ENCODE peak calls at places on chromosome 17, in five cellular contexts. R, H, F, T and W are unnamed samples.

GRCh38 chr17:60353773-60354172 is 38.2 kb downstream of the USP32 start:
- DNase-seq in R (peak), H (no peak), F (no peak), T (no peak), W (no peak)

GRCh38 chr17:58331815-58332719 is 3.5 kb upstream of the TSPOAP1 start:
- DNase-seq in R (no peak), H (no peak), F (no peak), T (no peak), W (no peak)

GRCh38 chr17:18859256-18859655 is 1.3 kb downstream of the PRPSAP2 start:
- DNase-seq in R (peak), H (peak), F (peak), T (no peak), W (peak)

GRCh38 chr17:2025220-2025621 is at the start of gene RTN4RL1:
- DNase-seq in R (peak), H (peak), F (peak), T (peak), W (peak)

GRCh38 chr17:43406676-43407645 is 8.2 kb downstream of the ARL4D start:
- DNase-seq in R (peak), H (peak), F (peak), T (no peak), W (no peak)

GRCh38 chr17:67970783-67971182 is 25.5 kb downstream of the C17orf58 start:
- DNase-seq in R (no peak), H (no peak), F (no peak), T (no peak), W (no peak)

GRCh38 chr17:17892009-17892408 is 55.2 kb upstream of the SREBF1 start:
- DNase-seq in R (no peak), H (no peak), F (no peak), T (no peak), W (no peak)

GRCh38 chr17:64063088-64063487 is 42.7 kb upstream of the ICAM2 start:
- DNase-seq in R (no peak), H (no peak), F (no peak), T (no peak), W (no peak)

DNA sequence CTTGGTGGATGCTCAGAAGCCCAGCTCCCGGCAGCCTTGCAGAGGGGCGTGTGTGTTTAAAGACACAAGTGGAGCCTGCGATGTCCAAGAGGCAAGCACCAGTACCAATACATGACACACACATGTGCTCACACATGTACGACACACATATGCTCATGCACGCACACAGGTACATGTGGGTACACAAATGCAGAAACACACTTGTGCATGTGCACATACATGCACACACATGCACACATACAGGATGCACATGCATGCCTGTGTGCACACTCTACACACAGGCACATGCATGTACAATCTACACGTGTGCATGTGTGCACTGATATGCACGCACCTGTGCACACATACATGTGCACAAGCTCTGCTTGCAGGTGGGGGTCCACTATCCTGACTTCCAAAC is 10.8 kb downstream of the RBFOX3 start:
- DNase-seq in R (no peak), H (no peak), F (no peak), T (no peak), W (no peak)
- TF ChIP-seq EZH2 in R (no peak), H (no peak), F (no peak), T (no peak), W (no peak)

GRCh38 chr17:46832945-46833839 is 14.7 kb upstream of the WNT3 start:
- DNase-seq in R (peak), H (peak), F (peak), T (no peak), W (no peak)
- H3K27ac ChIP-seq in R (peak), H (no peak), F (no peak), T (no peak), W (no peak)

GRCh38 chr17:38704645-38705522 is at the start of gene MLLT6:
- DNase-seq in R (peak), H (peak), F (peak), T (no peak), W (peak)
- TF ChIP-seq EZH2 in R (no peak), H (no peak), F (no peak), T (no peak), W (no peak)

GRCh38 chr17:21143695-21144094 is 16.9 kb downstream of the DHRS7B start:
- DNase-seq in R (no peak), H (no peak), F (no peak), T (no peak), W (no peak)

GRCh38 chr17:21146362-21147021 is 19.7 kb downstream of the DHRS7B start:
- DNase-seq in R (no peak), H (no peak), F (no peak), T (no peak), W (no peak)

GRCh38 chr17:21149626-21150025 is 22.9 kb downstream of the DHRS7B start:
- DNase-seq in R (no peak), H (no peak), F (no peak), T (no peak), W (no peak)
- H3K27ac ChIP-seq in R (no peak), H (no peak), F (no peak), T (no peak), W (no peak)

GRCh38 chr17:48625502-48626201 is 506 bp downstream of the HOXB9 start:
- DNase-seq in R (peak), H (no peak), F (no peak), T (no peak), W (peak)

GRCh38 chr17:48626202-48626469 is at the start of gene HOXB9:
- DNase-seq in R (no peak), H (no peak), F (no peak), T (no peak), W (no peak)

GRCh38 chr17:48623583-48623982 is 2.6 kb downstream of the HOXB9 start:
- DNase-seq in R (no peak), H (no peak), F (no peak), T (no peak), W (no peak)

GRCh38 chr17:48624118-48624517 is 2.0 kb downstream of the HOXB9 start:
- DNase-seq in R (no peak), H (no peak), F (no peak), T (no peak), W (no peak)

GRCh38 chr17:48624544-48625501 is 1.3 kb downstream of the HOXB9 start:
- DNase-seq in R (peak), H (no peak), F (no peak), T (no peak), W (peak)
- TF ChIP-seq EZH2 in R (peak), H (peak), F (peak), T (no peak), W (no peak)

GRCh38 chr17:75227729-75228128 is 22.2 kb downstream of the NUP85 start:
- DNase-seq in R (no peak), H (no peak), F (no peak), T (no peak), W (no peak)
- H3K27ac ChIP-seq in R (no peak), H (no peak), F (no peak), T (no peak), W (no peak)

DNA sequence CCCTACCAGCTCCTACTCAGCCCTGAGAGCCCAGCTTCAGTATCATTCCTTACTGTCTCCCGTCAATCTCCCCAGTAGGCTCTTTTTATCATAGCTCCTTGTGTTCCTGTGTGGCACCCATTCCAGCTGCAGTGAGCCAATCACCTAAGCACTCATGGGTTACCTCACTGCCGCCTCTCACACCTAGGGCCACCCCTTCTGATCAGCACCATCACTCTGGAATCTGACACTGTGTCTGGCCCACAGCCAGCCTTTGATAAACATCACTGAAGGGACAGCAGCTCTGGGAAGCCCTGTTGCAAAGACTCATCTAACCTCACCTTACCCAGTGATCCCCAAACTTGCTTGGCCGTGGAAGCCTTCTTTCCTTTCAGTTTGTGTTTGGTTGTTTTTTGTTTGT is 8.0 kb upstream of the DNAH17 start:
- DNase-seq in R (no peak), H (no peak), F (no peak), T (no peak), W (no peak)
- TF ChIP-seq EZH2 in R (no peak), H (no peak), F (no peak), T (no peak), W (no peak)

GRCh38 chr17:494601-495195 is 142.1 kb upstream of the RPH3AL start:
- DNase-seq in R (no peak), H (no peak), F (no peak), T (no peak), W (no peak)

GRCh38 chr17:493666-494065 is 141.1 kb upstream of the RPH3AL start:
- DNase-seq in R (no peak), H (no peak), F (no peak), T (no peak), W (no peak)

GRCh38 chr17:497587-498034 is 145.0 kb upstream of the RPH3AL start:
- DNase-seq in R (no peak), H (no peak), F (no peak), T (no peak), W (no peak)

GRCh38 chr17:499836-500543 is 147.4 kb upstream of the RPH3AL start:
- DNase-seq in R (no peak), H (no peak), F (no peak), T (no peak), W (no peak)

DNA sequence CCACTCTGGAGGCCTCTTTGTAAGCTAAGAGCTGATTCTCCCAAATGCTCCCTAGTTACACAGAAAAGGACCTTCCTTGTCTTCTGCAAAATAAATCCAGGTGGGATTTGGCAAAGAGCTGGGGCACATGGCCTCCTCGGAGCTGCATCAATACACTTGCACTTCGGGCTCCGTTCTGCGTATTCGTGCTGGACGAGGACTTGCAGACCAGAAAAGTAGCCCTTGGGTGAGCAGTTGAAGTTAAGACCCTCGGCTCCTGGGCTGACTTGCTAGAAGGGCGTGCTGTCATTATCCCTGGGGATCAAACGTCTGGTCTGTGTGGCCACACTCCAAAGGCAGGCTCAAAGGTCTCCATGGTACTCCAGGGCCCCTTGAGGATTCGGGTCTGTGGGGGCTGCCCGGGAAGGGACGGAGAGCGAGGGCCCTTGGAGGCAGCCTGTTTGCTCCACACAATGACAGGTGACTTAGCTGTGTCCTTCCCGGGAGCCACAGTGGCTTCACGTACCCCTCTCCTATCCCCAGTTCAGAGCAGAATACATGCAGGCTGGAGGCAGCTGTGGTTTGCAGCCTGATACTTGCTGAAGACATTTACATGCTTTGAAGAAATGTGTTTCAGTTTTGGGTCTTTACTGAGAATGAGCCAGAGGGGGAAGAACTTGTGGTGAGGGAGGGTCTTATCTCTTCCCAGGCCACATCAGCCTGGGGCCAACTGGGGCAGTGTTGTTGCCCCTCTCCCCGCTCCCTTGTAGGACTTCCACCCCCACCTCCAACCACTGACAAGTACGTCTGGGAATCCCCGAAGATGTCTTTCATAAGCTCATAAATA is 144.4 kb upstream of the RPH3AL start:
- DNase-seq in R (peak), H (peak), F (peak), T (no peak), W (no peak)
- H3K27ac ChIP-seq in R (no peak), H (no peak), F (no peak), T (no peak), W (no peak)

DNA sequence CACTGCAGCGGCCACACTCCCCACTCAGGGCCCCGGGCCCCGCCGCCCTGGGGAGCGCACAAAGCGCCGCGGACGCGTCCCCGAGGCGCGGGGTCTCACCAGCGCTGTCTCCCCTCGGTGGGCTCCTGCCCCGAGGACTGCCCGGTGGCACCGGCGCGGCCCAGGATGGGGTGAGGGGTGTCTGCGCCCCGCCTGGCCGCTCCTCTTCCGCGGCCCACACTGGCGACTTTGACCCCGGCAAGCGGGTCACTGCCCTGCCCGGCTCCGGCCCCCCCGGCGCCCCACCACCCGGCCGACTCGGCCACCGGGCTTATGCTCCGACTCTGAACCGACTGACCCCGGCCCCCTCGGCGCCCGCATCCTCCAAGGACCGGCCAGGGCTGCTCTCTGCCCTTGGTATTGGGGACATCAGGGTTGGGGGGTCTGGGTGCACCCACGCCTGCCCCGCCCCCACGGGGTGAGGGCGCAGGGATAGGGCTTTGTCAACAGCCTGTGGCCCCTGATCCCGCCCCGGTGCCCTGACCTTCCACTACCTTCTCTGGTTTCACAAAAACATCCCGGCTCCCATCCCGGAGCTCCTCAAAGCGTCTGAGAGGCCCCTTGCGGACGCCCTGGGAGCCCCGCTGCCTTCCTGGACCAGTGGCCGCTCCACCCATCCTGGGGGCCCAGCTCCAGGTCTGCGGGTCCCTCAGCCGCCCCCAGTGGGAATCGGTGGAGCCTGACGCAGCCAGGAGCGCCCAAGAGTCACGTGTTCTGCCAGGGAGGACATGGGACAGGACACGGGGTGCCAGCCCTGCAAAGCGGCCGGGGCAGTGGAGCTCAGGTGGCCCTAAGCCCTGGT is 829 bp downstream of the GCGR start:
- DNase-seq in R (no peak), H (no peak), F (no peak), T (no peak), W (no peak)
- TF ChIP-seq EZH2 in R (peak), H (peak), F (peak), T (no peak), W (peak)

GRCh38 chr17:46162871-46163270 is 30.4 kb downstream of the KANSL1 start:
- DNase-seq in R (no peak), H (no peak), F (no peak), T (no peak), W (no peak)

GRCh38 chr17:46166692-46167249 is 26.5 kb downstream of the KANSL1 start:
- DNase-seq in R (no peak), H (no peak), F (no peak), T (no peak), W (no peak)

GRCh38 chr17:46163316-46163715 is 29.9 kb downstream of the KANSL1 start:
- DNase-seq in R (no peak), H (no peak), F (no peak), T (no peak), W (no peak)

GRCh38 chr17:46167267-46167666 is 26.0 kb downstream of the KANSL1 start:
- DNase-seq in R (peak), H (peak), F (no peak), T (no peak), W (no peak)

DNA sequence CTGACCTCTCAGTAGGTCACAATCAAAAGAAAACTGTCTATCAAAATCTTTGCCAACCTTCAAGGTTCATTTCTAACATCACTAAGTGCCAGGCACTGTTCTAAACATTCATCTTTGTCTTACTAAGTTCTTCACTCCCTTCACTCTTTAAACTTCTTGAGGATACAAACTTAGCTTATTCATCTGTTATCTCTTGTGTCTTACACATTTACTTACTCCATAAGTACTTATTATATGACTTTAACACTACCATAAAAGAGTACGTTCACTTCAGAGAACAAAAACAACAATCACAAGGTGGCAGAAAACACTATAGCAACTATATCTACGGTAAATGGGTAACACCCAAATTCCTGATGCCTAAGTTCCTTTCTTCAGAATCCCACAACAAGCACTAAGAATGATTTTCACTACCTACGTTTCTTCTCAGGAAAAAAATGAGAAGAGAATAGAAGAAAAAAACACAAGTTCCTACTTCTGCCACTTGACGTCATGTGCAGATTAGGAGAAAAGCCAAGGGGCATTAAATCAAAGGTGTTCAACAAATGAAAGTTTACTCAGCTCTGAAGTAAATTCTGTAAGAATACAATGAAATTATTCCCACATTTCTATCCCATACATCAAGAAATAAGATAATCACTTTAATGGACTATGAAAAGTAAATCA is 29.2 kb downstream of the KANSL1 start:
- DNase-seq in R (no peak), H (no peak), F (no peak), T (no peak), W (no peak)
- H3K27ac ChIP-seq in R (no peak), H (no peak), F (no peak), T (no peak), W (no peak)